ENCODE peak calls at places on chromosome 21, in five cellular contexts. O is progenitor cell of endocrine pancreas, X is esophagus muscularis mucosa, F is pancreas, I is stomach. C is an unnamed sample.

GRCh38 chr21:26366781-26367180 is 196.2 kb upstream of the APP start:
- DNase-seq in I (no peak), O (no peak), X (no peak), F (no peak), C (no peak)

GRCh38 chr21:41767606-41768370 is 936 bp upstream of the RIPK4 start:
- DNase-seq in O (no peak), F (no peak), X (no peak), I (no peak), C (no peak)

GRCh38 chr21:22885079-22885478 is 1886.9 kb downstream of the NCAM2 start:
- DNase-seq in I (no peak), F (no peak), O (no peak), X (no peak), C (no peak)

GRCh38 chr21:41947596-41948403 is 6.0 kb downstream of the C2CD2 start:
- DNase-seq in X (no peak), O (no peak), I (no peak), F (no peak), C (no peak)

GRCh38 chr21:41398831-41399230 is 27.2 kb upstream of the MX1 start:
- DNase-seq in X (no peak), O (no peak), I (no peak), F (no peak), C (no peak)

GRCh38 chr21:40276001-40276400 is 408.8 kb downstream of the PCP4 start:
- DNase-seq in O (no peak), X (no peak), F (no peak), I (no peak), C (no peak)

GRCh38 chr21:42164064-42164789 is 54.7 kb upstream of the ABCG1 start:
- DNase-seq in I (peak; percentile 83), X (no peak), O (no peak), F (no peak), C (no peak)

GRCh38 chr21:41754481-41754891 is 12.4 kb downstream of the RIPK4 start:
- DNase-seq in O (no peak), F (no peak), X (no peak), I (no peak), C (no peak)

GRCh38 chr21:29938968-29939858 is 583 bp downstream of the GRIK1 start:
- DNase-seq in O (peak; percentile 20), I (no peak), X (no peak), F (peak; percentile 65), C (no peak)

GRCh38 chr21:41894511-41894910 is 15.4 kb upstream of the PRDM15 start:
- DNase-seq in I (no peak), F (no peak), O (no peak), X (no peak), C (no peak)

GRCh38 chr21:42649122-42650032 is 4.0 kb upstream of the PDE9A start:
- DNase-seq in F (no peak), I (no peak), O (no peak), X (no peak), C (no peak)

GRCh38 chr21:41245509-41246135 is 71.0 kb upstream of the FAM3B start:
- DNase-seq in X (no peak), F (no peak), O (no peak), I (no peak), C (no peak)

GRCh38 chr21:27045281-27045985 is 78.5 kb upstream of the ADAMTS5 start:
- DNase-seq in O (no peak), X (no peak), F (no peak), I (no peak), C (no peak)

GRCh38 chr21:38241029-38241740 is 15.6 kb upstream of the KCNJ15 start:
- DNase-seq in X (no peak), O (no peak), F (no peak), I (no peak), C (no peak)

GRCh38 chr21:27799861-27800260 is 833.0 kb upstream of the ADAMTS5 start:
- DNase-seq in I (no peak), O (no peak), F (no peak), X (no peak), C (no peak)

GRCh38 chr21:36661511-36662309 is 37.2 kb upstream of the SIM2 start:
- DNase-seq in F (no peak), O (no peak), X (no peak), I (peak; percentile 40), C (no peak)

GRCh38 chr21:23452384-23453083 is 2154.7 kb downstream of the MRPL39 start:
- DNase-seq in F (peak; percentile 20), O (peak; percentile 19), I (no peak), X (no peak), C (no peak)

GRCh38 chr21:29299046-29299905 is 554 bp downstream of the BACH1 start:
- DNase-seq in X (peak; percentile 92), I (peak; percentile 67), O (no peak), F (peak; percentile 81), C (no peak)

DNA sequence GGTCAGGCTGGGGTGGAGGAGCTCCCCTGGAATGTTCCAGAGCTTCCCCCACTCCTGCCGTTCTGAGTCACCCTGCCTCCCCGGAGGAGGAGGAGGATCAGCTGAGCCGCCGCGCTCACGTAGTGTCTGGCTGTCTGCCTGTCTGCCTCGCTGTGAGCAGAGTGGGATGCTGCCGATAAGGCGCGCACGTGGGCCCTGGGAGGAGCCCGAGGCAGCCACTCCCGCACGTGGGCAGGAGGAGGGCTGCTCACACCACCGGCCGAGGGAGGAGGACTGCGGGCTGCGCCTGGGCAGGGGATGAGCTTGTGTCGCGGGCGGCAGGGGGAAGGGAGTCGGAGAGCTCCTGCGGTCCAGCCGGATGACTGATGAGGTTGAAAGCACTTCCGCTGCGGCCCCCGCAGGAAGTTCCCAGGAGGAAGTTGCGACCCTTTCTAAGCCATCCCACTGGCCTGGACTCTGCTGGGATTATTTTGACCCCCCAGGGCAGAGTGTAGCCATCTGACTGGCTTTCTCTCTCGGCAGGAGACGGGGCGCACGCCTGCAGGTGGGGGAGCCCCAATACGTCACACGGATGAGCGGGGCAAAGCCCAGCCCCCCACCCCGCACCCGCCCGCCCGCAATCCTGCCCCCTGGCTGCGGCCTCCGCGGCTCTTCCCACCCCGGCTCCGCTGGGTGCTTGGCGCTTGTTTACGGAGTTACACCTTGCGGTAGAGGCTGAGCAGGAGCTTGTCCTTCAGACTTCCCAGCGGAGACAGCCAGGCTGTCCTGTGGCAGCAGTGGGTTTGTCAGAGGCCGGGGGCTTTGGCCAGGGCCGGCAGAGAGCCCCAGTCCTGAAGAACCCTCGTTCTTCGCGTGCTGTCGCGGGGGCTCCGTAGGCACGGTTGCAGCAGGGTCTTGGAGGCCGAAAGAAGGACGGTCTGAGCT is 9.8 kb downstream of the PDXK start:
- DNase-seq in F (peak; percentile 91), O (peak; percentile 49), X (peak; percentile 97), I (peak; percentile 92), C (peak; percentile 65)
- TF ChIP-seq CTCF in F (no peak), O (peak; percentile 63), X (peak; percentile 55), I (no peak), C (no peak)

GRCh38 chr21:31517664-31518402 is 141.7 kb upstream of the SOD1 start:
- DNase-seq in O (no peak), X (no peak), I (no peak), F (no peak), C (no peak)

GRCh38 chr21:31515253-31515652 is 144.2 kb upstream of the SOD1 start:
- DNase-seq in F (no peak), O (no peak), X (no peak), I (no peak), C (no peak)

GRCh38 chr21:31518580-31518979 is 140.9 kb upstream of the SOD1 start:
- DNase-seq in I (no peak), O (no peak), X (no peak), F (no peak), C (no peak)

GRCh38 chr21:31511258-31511657 is 148.2 kb upstream of the SOD1 start:
- DNase-seq in I (no peak), O (no peak), F (no peak), X (no peak), C (no peak)

DNA sequence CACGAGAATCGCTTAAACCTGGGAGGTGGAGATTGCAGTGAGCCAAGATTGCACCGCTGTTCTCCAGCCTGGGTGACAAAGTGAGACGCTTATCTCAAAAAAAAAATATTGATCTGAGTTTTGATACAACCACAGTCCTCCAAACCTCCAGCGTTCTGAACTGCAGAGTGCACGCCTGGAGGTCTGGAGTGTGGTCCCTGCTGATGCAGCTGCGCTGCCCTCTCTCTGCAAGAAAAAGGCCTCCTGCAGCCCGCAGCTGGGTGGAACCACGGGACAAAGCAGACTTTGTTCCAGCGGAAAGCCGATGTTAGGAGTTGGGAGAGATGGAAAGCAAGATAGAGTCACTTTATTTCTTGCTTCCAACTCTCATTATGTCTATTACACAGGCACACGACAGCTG is 144.9 kb upstream of the SOD1 start:
- DNase-seq in F (no peak), O (no peak), I (no peak), X (no peak), C (no peak)
- TF ChIP-seq CTCF in F (no peak), O (no peak), I (no peak), X (no peak), C (peak; percentile 15)

GRCh38 chr21:17554619-17555472 is 42.0 kb downstream of the CXADR start:
- DNase-seq in I (no peak), O (no peak), X (no peak), F (no peak), C (no peak)
- TF ChIP-seq CTCF in I (no peak), O (peak; percentile 23), X (no peak), F (no peak), C (peak; percentile 12)

DNA sequence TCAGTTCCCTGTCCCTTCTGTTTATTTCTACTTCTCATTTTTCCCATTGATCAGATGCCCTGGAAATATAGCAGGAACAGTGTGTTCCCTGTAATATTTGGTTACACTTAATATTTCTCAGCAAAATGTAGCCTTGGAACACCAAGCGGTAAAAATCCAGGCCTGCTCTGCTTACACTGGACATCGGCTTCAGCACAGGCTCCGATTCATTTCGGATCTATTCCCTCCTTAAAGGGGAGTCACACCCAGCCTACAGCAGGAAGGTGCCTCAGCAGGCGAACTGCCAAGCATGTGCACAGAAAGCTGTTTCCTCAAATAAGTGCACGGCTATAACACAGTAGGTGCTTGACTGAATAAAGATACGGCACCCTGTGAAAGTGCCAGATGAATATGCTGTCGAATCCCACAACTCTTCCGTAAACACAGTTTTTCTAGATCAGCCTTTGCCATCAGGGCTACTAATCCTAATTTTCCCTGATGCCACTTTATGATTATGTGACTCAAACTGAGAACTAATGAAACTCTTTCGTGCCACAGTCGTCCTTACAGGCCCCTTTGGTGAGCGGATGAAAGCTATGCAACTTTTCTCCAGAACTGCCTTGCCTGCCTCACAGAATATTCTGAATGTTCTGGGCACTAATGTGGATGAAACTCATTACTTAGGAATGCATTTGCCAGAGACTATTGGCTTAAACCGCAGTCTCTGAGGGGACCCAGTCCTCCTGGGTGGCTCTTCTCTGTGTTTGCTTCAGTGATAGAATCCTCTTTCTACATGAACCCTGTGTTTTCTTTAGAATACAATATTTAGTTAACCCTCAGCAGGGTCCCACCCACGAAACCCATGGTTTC is 275.5 kb upstream of the RUNX1 start:
- DNase-seq in I (no peak), O (no peak), X (peak; percentile 85), F (no peak), C (no peak)
- TF ChIP-seq CTCF in I (no peak), O (no peak), X (no peak), F (no peak), C (no peak)

GRCh38 chr21:45098867-45099266 is 24.5 kb downstream of the ADARB1 start:
- DNase-seq in F (no peak), O (no peak), I (no peak), X (no peak), C (peak; percentile 55)
- TF ChIP-seq CTCF in F (no peak), O (peak; percentile 36), I (no peak), X (no peak), C (peak; percentile 72)

C was measured in D721Med.